ENCODE peak calls at places on chromosomes 7 and 10, in six cellular contexts. J, W, O, U, M and D are unnamed samples.
A peak's percentile ranks its signal among the peaks of the same experiment; 100 is the strongest.

GRCh38 chr10:110410329-110411046 is 87.2 kb upstream of the DUSP5 start:
- DNase-seq in J (no peak), M (no peak), W (no peak), U (no peak), O (peak; percentile 93), D (peak; percentile 98)

GRCh38 chr10:44860811-44861751 is 50.1 kb upstream of the TMEM72 start:
- DNase-seq in J (no peak), U (no peak), M (no peak), O (peak; percentile 62), W (no peak), D (peak; percentile 86)

GRCh38 chr7:50631639-50632038 is 66.4 kb upstream of the DDC start:
- DNase-seq in O (no peak), M (no peak), J (no peak), U (no peak), W (no peak), D (no peak)

GRCh38 chr7:104366390-104366789 is 38.0 kb downstream of the LHFPL3 start:
- DNase-seq in J (no peak), W (peak; percentile 33), U (no peak), O (no peak), M (no peak), D (no peak)

GRCh38 chr10:124701881-124702656 is 42.1 kb downstream of the FAM53B start:
- DNase-seq in O (peak; percentile 50), J (no peak), U (no peak), M (peak; percentile 29), W (no peak), D (peak; percentile 66)

GRCh38 chr7:155466814-155467675 is 9.1 kb downstream of the EN2 start:
- DNase-seq in W (peak; percentile 64), O (peak; percentile 26), U (no peak), M (no peak), J (no peak), D (no peak)

GRCh38 chr10:79137826-79138225 is 69.1 kb downstream of the ZMIZ1 start:
- DNase-seq in O (peak; percentile 51), J (no peak), U (no peak), M (no peak), W (no peak), D (peak; percentile 62)

GRCh38 chr7:29192811-29193210 is 1.8 kb upstream of the CHN2 start:
- DNase-seq in J (no peak), O (no peak), W (no peak), M (no peak), U (no peak), D (no peak)

GRCh38 chr10:71783917-71784678 is 10.8 kb upstream of the VSIR start:
- DNase-seq in O (no peak), W (no peak), M (no peak), U (no peak), J (no peak), D (no peak)

GRCh38 chr7:28958235-28958945 is at the start of gene TRIL:
- DNase-seq in W (no peak), U (peak; percentile 52), J (no peak), O (peak; percentile 61), M (no peak), D (peak; percentile 50)

GRCh38 chr7:158439035-158439434 is 148.6 kb downstream of the PTPRN2 start:
- DNase-seq in M (no peak), W (no peak), J (no peak), U (no peak), O (no peak), D (no peak)

GRCh38 chr10:76651148-76651547 is 986.5 kb downstream of the KCNMA1 start:
- DNase-seq in J (no peak), U (no peak), W (no peak), M (no peak), O (no peak), D (no peak)

GRCh38 chr10:58477902-58478301 is 34.8 kb upstream of the BICC1 start:
- DNase-seq in W (no peak), U (no peak), J (no peak), M (no peak), O (no peak), D (peak; percentile 14)

GRCh38 chr7:98123073-98123696 is 16.5 kb downstream of the LMTK2 start:
- DNase-seq in U (no peak), W (no peak), M (no peak), J (no peak), O (no peak), D (peak; percentile 5)

GRCh38 chr7:44327981-44328380 is 2.6 kb upstream of the CAMK2B start:
- DNase-seq in J (no peak), M (no peak), U (no peak), O (no peak), W (no peak), D (no peak)

GRCh38 chr7:87146740-87147386 is 5.4 kb upstream of the DMTF1 start:
- DNase-seq in M (no peak), U (no peak), J (no peak), W (no peak), O (no peak), D (no peak)

GRCh38 chr7:39504963-39505362 is 61.2 kb upstream of the YAE1 start:
- DNase-seq in W (no peak), O (peak; percentile 38), J (no peak), M (no peak), U (no peak), D (peak; percentile 40)

GRCh38 chr7:112395411-112395810 is 54.8 kb upstream of the IFRD1 start:
- DNase-seq in O (no peak), J (no peak), M (no peak), W (no peak), U (no peak), D (no peak)